ENCODE peak calls at places on chromosomes 6 and 20, in seven cellular contexts. H, F, Y, E, V, L and B are unnamed samples.

GRCh38 chr20:3820901-3821727 is 767 bp downstream of the AP5S1 start:
- DNase-seq in V (no peak), L (no peak), H (no peak), E (no peak), F (no peak), Y (no peak), B (no peak)

GRCh38 chr6:74899416-74899815 is 306.4 kb downstream of the COL12A1 start:
- DNase-seq in L (no peak), H (no peak), E (peak), Y (no peak), V (no peak), F (no peak), B (no peak)

GRCh38 chr20:10578607-10579006 is 95.2 kb downstream of the JAG1 start:
- DNase-seq in L (no peak), Y (no peak), E (peak), F (no peak), H (no peak), V (no peak), B (no peak)

GRCh38 chr6:92979281-92979680 is 440.1 kb downstream of the EPHA7 start:
- DNase-seq in E (peak), V (no peak), H (no peak), L (no peak), Y (no peak), F (no peak), B (no peak)

GRCh38 chr6:12440981-12441380 is 150.8 kb downstream of the EDN1 start:
- DNase-seq in Y (no peak), H (no peak), V (no peak), E (no peak), L (no peak), F (no peak), B (no peak)

GRCh38 chr6:131159578-131159977 is 24.3 kb downstream of the AKAP7 start:
- DNase-seq in Y (no peak), H (no peak), E (peak), F (no peak), V (no peak), L (no peak), B (peak)

GRCh38 chr20:59823860-59824259 is 109.6 kb downstream of the SYCP2 start:
- DNase-seq in L (no peak), Y (peak), H (no peak), F (no peak), E (no peak), V (no peak), B (no peak)

GRCh38 chr20:59820204-59821041 is 113.0 kb downstream of the SYCP2 start:
- DNase-seq in V (no peak), Y (peak), F (no peak), E (no peak), L (no peak), H (peak), B (no peak)

GRCh38 chr6:141562801-141563763 is 569.6 kb upstream of the GJE1 start:
- DNase-seq in E (peak), L (peak), V (peak), Y (no peak), H (peak), F (peak), B (peak)

GRCh38 chr6:15425947-15426346 is 180.1 kb downstream of the JARID2 start:
- DNase-seq in Y (no peak), V (no peak), E (no peak), F (no peak), L (no peak), H (no peak), B (no peak)

GRCh38 chr6:12279322-12280098 is 10.7 kb upstream of the EDN1 start:
- DNase-seq in F (no peak), H (no peak), V (no peak), L (no peak), Y (no peak), E (no peak), B (no peak)

GRCh38 chr6:4632411-4632810 is 143.8 kb upstream of the CDYL start:
- DNase-seq in L (no peak), E (no peak), F (no peak), Y (no peak), V (no peak), H (no peak), B (no peak)

GRCh38 chr6:146357578-146358340 is 185.9 kb upstream of the RAB32 start:
- DNase-seq in V (peak), Y (no peak), E (peak), H (no peak), F (peak), L (no peak), B (peak)

GRCh38 chr6:152648090-152648489 is 10.9 kb upstream of the SYNE1 start:
- DNase-seq in H (no peak), Y (no peak), E (no peak), L (no peak), F (no peak), V (no peak), B (no peak)

GRCh38 chr6:127879685-127880084 is 21.2 kb downstream of the THEMIS start:
- DNase-seq in E (peak), Y (no peak), V (no peak), F (no peak), L (no peak), H (no peak), B (no peak)

GRCh38 chr6:142421285-142422202 is 119.7 kb downstream of the ADGRG6 start:
- DNase-seq in V (no peak), Y (no peak), H (no peak), F (no peak), L (no peak), E (peak), B (no peak)

GRCh38 chr6:161265975-161266374 is 7.9 kb downstream of the AGPAT4 start:
- DNase-seq in Y (no peak), F (no peak), E (no peak), V (no peak), L (no peak), H (no peak), B (no peak)

GRCh38 chr20:33437141-33437911 is 6.2 kb downstream of the SNTA1 start:
- DNase-seq in F (no peak), L (no peak), V (no peak), H (peak), E (peak), Y (no peak), B (no peak)

GRCh38 chr20:60224914-60225313 is 266.7 kb downstream of the CDH26 start:
- DNase-seq in E (no peak), H (no peak), F (peak), L (no peak), Y (no peak), V (no peak), B (no peak)

GRCh38 chr6:131281471-131282270 is 146.4 kb downstream of the AKAP7 start:
- DNase-seq in V (no peak), Y (no peak), E (peak), L (peak), F (no peak), H (no peak), B (no peak)

GRCh38 chr6:100554228-100554627 is 89.5 kb upstream of the SIM1 start:
- DNase-seq in H (no peak), V (no peak), E (no peak), L (no peak), F (no peak), Y (no peak), B (no peak)

GRCh38 chr6:121549741-121550140 is 114.3 kb downstream of the GJA1 start:
- DNase-seq in Y (no peak), F (no peak), V (peak), L (no peak), H (no peak), E (peak), B (peak)

GRCh38 chr6:160929831-160930230 is 61.7 kb upstream of the MAP3K4 start:
- DNase-seq in E (no peak), Y (no peak), H (no peak), L (no peak), V (no peak), F (no peak), B (no peak)

GRCh38 chr20:51340451-51340840 is 202.1 kb downstream of the NFATC2 start:
- DNase-seq in F (no peak), V (no peak), L (no peak), Y (no peak), H (no peak), E (no peak), B (no peak)

GRCh38 chr20:23235173-23236027 is 115.2 kb upstream of the NXT1 start:
- DNase-seq in V (no peak), Y (no peak), H (no peak), L (no peak), E (peak), F (peak), B (no peak)

GRCh38 chr6:12092762-12093161 is 80.7 kb downstream of the HIVEP1 start:
- DNase-seq in H (no peak), V (no peak), Y (no peak), F (no peak), L (no peak), E (no peak), B (no peak)

GRCh38 chr20:51871943-51872342 is 69.6 kb upstream of the SALL4 start:
- DNase-seq in Y (no peak), F (no peak), H (no peak), L (no peak), V (no peak), E (no peak), B (no peak)

GRCh38 chr6:35477028-35477427 is 8.8 kb downstream of the RPL10A start:
- DNase-seq in H (no peak), V (no peak), E (no peak), Y (no peak), F (no peak), L (no peak), B (no peak)

GRCh38 chr20:31813611-31814010 is 5.5 kb upstream of the MYLK2 start:
- DNase-seq in Y (no peak), H (no peak), F (no peak), E (no peak), L (no peak), V (no peak), B (no peak)

GRCh38 chr20:5153612-5154542 is 27.1 kb downstream of the CDS2 start:
- DNase-seq in L (no peak), V (no peak), F (no peak), E (peak), H (no peak), Y (no peak), B (no peak)

GRCh38 chr6:1479095-1479494 is 89.7 kb downstream of the FOXF2 start:
- DNase-seq in Y (no peak), F (no peak), V (peak), L (no peak), E (peak), H (no peak), B (no peak)

GRCh38 chr6:39339557-39340555 is 17.4 kb upstream of the KCNK16 start:
- DNase-seq in E (no peak), Y (peak), H (no peak), F (no peak), L (no peak), V (no peak), B (no peak)

GRCh38 chr6:168417660-168418059 is 23.3 kb upstream of the SMOC2 start:
- DNase-seq in V (no peak), Y (no peak), H (no peak), E (no peak), F (no peak), L (no peak), B (no peak)

GRCh38 chr6:168415993-168416530 is 24.9 kb upstream of the SMOC2 start:
- DNase-seq in Y (no peak), F (no peak), E (no peak), L (no peak), H (no peak), V (no peak), B (no peak)

GRCh38 chr6:168418151-168418551 is 22.8 kb upstream of the SMOC2 start:
- DNase-seq in Y (no peak), H (no peak), V (no peak), E (no peak), L (no peak), F (no peak), B (no peak)

GRCh38 chr6:168416531-168416930 is 24.5 kb upstream of the SMOC2 start:
- DNase-seq in H (no peak), E (no peak), V (no peak), F (no peak), L (no peak), Y (no peak), B (no peak)

GRCh38 chr6:168417158-168417557 is 23.8 kb upstream of the SMOC2 start:
- DNase-seq in H (no peak), E (no peak), V (no peak), F (no peak), L (no peak), Y (no peak), B (no peak)
- TF ChIP-seq CTCF in H (no peak), E (no peak), V (no peak), F (no peak), L (no peak), Y (no peak), B (no peak)

GRCh38 chr6:6002005-6002808 is 4.5 kb downstream of the NRN1 start:
- DNase-seq in F (no peak), E (no peak), V (no peak), Y (no peak), L (no peak), H (no peak), B (no peak)
- H3K4me3 ChIP-seq in F (no peak), E (no peak), V (no peak), Y (no peak), L (no peak), H (no peak), B (peak)

GRCh38 chr6:52573295-52573694 is 3.6 kb downstream of the TRAM2 start:
- DNase-seq in L (no peak), Y (no peak), H (no peak), F (no peak), V (no peak), E (no peak), B (no peak)
- TF ChIP-seq CTCF in L (no peak), Y (no peak), H (no peak), F (no peak), V (peak), E (peak), B (peak)

DNA sequence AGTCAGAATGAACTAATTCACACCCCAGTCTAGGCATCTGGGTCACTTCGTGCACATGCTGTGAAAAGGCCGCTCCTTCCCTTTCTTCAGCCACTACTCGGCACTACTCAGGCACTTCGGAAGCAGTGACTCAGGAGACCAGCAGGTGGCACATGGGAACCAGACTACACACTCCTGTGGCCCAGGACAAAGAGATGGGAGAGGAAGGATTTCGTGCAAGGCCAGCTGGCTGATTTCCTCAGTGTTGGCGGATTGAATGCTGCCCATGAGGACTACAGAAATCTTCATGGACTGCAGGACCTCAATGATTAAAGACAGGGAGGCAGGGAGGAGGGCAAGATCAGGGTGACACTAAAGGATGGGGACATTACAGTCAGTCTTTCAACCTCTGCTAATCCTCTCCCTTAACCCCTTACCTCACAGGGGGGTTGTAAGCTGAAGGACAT is 117.8 kb upstream of the SPACA1 start:
- DNase-seq in H (peak), Y (peak), E (peak), V (peak), F (peak), L (peak), B (peak)
- H3K4me3 ChIP-seq in H (no peak), Y (no peak), E (no peak), V (no peak), F (no peak), L (no peak), B (no peak)